ENCODE peak calls at places on chromosomes 16 and 17, in four cellular contexts. One of them, this sample, is unnamed.

GRCh38 chr16:84774810-84775209 is 45.0 kb upstream of the CRISPLD2 start:
- DNase-seq in fibroblast of lung: peak
- DNase-seq in neural crest cell: no peak
- DNase-seq in testis: no peak
- DNase-seq in this sample: peak

GRCh38 chr16:83971165-83972130 is 3.4 kb downstream of the NECAB2 start:
- DNase-seq in fibroblast of lung: no peak
- DNase-seq in neural crest cell: no peak
- DNase-seq in testis: no peak
- DNase-seq in this sample: no peak

GRCh38 chr17:28405632-28406477 is at the start of gene SLC46A1:
- DNase-seq in neural crest cell: peak
- DNase-seq in testis: peak
- DNase-seq in fibroblast of lung: peak
- DNase-seq in this sample: peak

GRCh38 chr16:47719713-47720112 is 258.6 kb downstream of the PHKB start:
- DNase-seq in fibroblast of lung: no peak
- DNase-seq in neural crest cell: no peak
- DNase-seq in testis: no peak
- DNase-seq in this sample: no peak

GRCh38 chr16:8474576-8474975 is 115.7 kb downstream of the TMEM114 start:
- DNase-seq in neural crest cell: no peak
- DNase-seq in fibroblast of lung: no peak
- DNase-seq in testis: no peak
- DNase-seq in this sample: no peak

GRCh38 chr17:30368896-30369720 is 9.6 kb upstream of the CPD start:
- DNase-seq in fibroblast of lung: no peak
- DNase-seq in neural crest cell: no peak
- DNase-seq in testis: no peak
- DNase-seq in this sample: no peak

GRCh38 chr17:4206945-4207344 is 56.8 kb downstream of the ANKFY1 start:
- DNase-seq in testis: no peak
- DNase-seq in neural crest cell: no peak
- DNase-seq in fibroblast of lung: peak
- DNase-seq in this sample: no peak

GRCh38 chr16:85610059-85610445 is 3.1 kb upstream of the GSE1 start:
- DNase-seq in fibroblast of lung: no peak
- DNase-seq in testis: no peak
- DNase-seq in neural crest cell: no peak
- DNase-seq in this sample: no peak

GRCh38 chr17:50598487-50598886 is 36.2 kb upstream of the ABCC3 start:
- DNase-seq in fibroblast of lung: no peak
- DNase-seq in testis: no peak
- DNase-seq in neural crest cell: no peak
- DNase-seq in this sample: no peak

DNA sequence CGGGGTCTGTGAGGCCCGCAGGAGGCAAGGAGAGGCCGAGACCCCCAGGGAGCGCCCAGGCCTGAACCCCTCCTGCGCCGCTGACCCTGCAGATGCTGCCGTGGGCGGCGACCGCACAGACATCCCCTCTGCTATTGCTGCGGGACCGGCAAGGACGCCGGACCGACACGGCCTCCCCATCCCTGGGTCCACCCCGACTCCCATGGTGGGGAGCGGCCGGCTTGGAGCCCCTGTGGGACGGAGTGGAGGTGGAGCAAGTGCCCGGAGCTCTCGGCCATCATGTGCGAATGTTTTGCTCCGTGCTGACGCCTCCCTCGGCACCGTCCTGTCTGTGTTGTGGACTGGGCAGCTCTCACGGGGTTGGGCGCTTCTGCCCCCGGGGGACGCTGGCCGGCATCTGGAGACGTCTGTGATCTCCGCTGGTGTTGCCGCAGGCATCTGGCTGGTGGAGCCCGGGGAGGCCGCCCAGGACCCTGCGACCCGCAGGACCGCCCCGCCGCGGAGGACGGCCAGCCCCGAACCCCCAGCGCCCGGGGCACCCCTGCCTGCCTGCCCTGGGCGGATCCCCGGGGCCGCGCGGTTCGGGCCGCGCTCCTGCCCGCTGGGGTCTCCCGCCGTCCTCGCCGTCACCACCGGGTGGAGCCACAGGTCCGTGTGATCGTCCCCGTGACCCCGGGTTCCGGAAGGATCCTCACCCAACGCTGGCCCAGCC is 12.8 kb upstream of the GNG13 start:
- DNase-seq in fibroblast of lung: no peak
- DNase-seq in testis: peak
- DNase-seq in neural crest cell: peak
- DNase-seq in this sample: peak
- TF ChIP-seq CTCF in fibroblast of lung: peak
- TF ChIP-seq CTCF in testis: peak
- TF ChIP-seq CTCF in neural crest cell: peak
- TF ChIP-seq CTCF in this sample: peak

DNA sequence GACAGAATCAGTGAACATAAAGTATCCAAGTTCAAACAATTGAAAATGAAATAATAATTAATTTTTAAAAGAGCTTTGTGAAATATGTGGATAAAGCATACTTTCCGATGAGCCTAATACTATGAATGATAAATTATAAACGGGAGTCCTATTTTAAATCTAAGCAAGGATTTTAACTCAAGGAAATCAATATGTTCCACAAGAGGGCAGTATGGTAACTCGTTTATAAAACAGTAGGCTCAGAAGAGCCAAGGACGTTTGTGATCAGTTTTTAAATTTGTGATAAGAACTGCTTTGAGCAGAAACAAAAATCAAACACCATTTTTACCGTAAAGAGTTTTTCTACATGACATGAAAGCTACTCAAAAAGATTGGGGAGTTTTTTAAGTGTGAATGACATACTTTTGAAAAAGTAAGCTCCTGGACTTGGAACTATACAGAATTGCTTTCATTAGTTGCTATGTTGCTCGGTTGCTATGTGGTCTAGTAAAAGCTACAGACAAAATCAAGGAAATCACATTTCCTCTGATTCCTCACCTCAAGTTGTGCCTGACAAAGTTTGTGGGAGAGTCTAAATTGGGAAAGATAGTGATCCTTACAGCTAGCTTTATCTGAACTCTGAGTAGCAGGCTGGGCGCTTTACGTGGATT is 11.8 kb upstream of the TEKT1 start:
- DNase-seq in fibroblast of lung: peak
- DNase-seq in testis: no peak
- DNase-seq in neural crest cell: no peak
- DNase-seq in this sample: peak
- TF ChIP-seq CTCF in fibroblast of lung: peak
- TF ChIP-seq CTCF in testis: peak
- TF ChIP-seq CTCF in neural crest cell: peak
- TF ChIP-seq CTCF in this sample: peak

GRCh38 chr16:19589106-19589505 is 33.6 kb downstream of the VPS35L start:
- DNase-seq in fibroblast of lung: no peak
- DNase-seq in neural crest cell: no peak
- DNase-seq in testis: no peak
- DNase-seq in this sample: no peak

GRCh38 chr16:19588661-19589060 is 33.2 kb downstream of the VPS35L start:
- DNase-seq in fibroblast of lung: peak
- DNase-seq in testis: no peak
- DNase-seq in neural crest cell: no peak
- DNase-seq in this sample: peak

GRCh38 chr16:19582050-19582784 is 26.7 kb downstream of the VPS35L start:
- DNase-seq in neural crest cell: no peak
- DNase-seq in testis: no peak
- DNase-seq in fibroblast of lung: no peak
- DNase-seq in this sample: no peak

GRCh38 chr16:19578378-19578851 is 22.9 kb downstream of the VPS35L start:
- DNase-seq in testis: no peak
- DNase-seq in fibroblast of lung: peak
- DNase-seq in neural crest cell: peak
- DNase-seq in this sample: peak

DNA sequence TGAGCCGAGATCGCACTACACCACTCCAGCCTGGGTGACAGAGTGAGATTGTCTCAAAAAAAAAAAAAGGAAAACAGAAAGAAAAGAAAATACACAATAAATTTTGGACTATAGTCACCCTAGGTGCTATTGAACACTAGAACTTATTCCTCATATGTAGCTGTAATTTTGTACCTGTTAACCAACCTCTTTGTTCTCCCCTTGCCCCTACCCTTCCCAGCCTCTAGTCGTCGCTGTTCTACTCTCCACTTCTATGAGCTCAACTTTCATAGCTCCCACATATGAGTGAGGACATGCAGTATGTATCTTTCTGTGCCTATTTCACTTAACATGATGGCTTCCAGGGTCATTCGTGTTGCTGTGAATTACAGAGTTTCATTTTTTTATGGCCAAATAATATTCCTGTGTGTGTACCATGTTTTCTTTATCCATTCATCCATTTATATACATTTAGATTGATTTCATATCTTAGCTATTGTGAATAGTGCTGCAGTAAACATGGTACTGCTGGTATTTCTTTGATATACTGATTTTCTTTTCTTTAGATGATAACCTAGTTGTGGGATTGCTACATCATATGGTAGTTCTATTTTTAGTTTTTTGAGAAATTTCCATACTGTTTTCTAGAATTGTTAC is 28.3 kb downstream of the VPS35L start:
- DNase-seq in neural crest cell: peak
- DNase-seq in testis: peak
- DNase-seq in fibroblast of lung: peak
- DNase-seq in this sample: peak
- TF ChIP-seq CTCF in neural crest cell: peak
- TF ChIP-seq CTCF in testis: peak
- TF ChIP-seq CTCF in fibroblast of lung: peak
- TF ChIP-seq CTCF in this sample: peak

DNA sequence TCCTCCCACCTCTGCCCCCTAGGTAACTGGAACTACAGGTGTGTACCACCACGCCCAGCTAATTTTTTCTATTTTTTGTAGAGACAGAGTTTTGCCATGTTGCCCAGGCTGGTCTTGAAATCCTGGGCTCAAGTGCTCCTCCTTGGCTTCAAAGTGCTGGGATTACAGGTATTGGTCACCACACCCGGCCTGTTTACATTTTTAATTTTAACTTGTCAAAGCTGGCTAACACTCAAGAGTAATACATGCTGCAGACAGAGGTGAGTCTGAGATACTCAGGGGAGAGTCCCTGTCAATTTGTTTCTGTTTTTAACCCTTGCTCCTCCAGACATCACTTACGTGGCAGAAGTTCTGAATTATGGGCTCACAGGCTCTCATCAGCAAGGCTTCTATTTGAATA is 50.7 kb upstream of the CLEC18B start:
- DNase-seq in fibroblast of lung: no peak
- DNase-seq in testis: no peak
- DNase-seq in neural crest cell: no peak
- DNase-seq in this sample: no peak
- TF ChIP-seq CTCF in fibroblast of lung: no peak
- TF ChIP-seq CTCF in testis: no peak
- TF ChIP-seq CTCF in neural crest cell: no peak
- TF ChIP-seq CTCF in this sample: no peak

GRCh38 chr16:29192329-29193247 is 207.7 kb downstream of the LAT start:
- DNase-seq in neural crest cell: no peak
- DNase-seq in testis: peak
- DNase-seq in fibroblast of lung: no peak
- DNase-seq in this sample: no peak

GRCh38 chr16:29198731-29199521 is 207.6 kb downstream of the NPIPB11 start:
- DNase-seq in testis: peak
- DNase-seq in fibroblast of lung: no peak
- DNase-seq in neural crest cell: no peak
- DNase-seq in this sample: peak

GRCh38 chr16:29198231-29198630 is 208.3 kb downstream of the NPIPB11 start:
- DNase-seq in testis: no peak
- DNase-seq in fibroblast of lung: no peak
- DNase-seq in neural crest cell: no peak
- DNase-seq in this sample: no peak
- TF ChIP-seq CTCF in testis: no peak
- TF ChIP-seq CTCF in fibroblast of lung: no peak
- TF ChIP-seq CTCF in neural crest cell: no peak
- TF ChIP-seq CTCF in this sample: no peak